ENCODE peak calls at places on chromosomes 7 and 10, in nine cellular contexts. I is osteocyte; C is activated CD4-positive, alpha-beta T cell treated with anti-CD3 and anti-CD28 coated beads for 36 hours; W is non-pigmented ciliary epithelial cell; S is T-helper 1 cell; R is NCI-H446; T is T follicular helper cell; Q is MV-4-11; Y is keratinocyte. D is an unnamed sample.

GRCh38 chr7:124550036-124550435 is 215.6 kb downstream of the GPR37 start:
- DNase-seq in W (no peak), Y (no peak), Q (no peak), S (no peak), C (no peak), I (no peak), T (no peak), R (no peak), D (no peak)

GRCh38 chr7:70463332-70463938 is 668.5 kb upstream of the GALNT17 start:
- DNase-seq in T (no peak), Y (no peak), C (no peak), W (no peak), S (no peak), Q (no peak), I (no peak), R (no peak), D (no peak)

GRCh38 chr10:125691160-125691981 is 8.4 kb upstream of the TEX36 start:
- DNase-seq in S (no peak), R (no peak), C (no peak), I (no peak), Y (no peak), W (peak; percentile 65), Q (no peak), T (no peak), D (no peak)

GRCh38 chr10:128186959-128187787 is 61.0 kb upstream of the MKI67 start:
- DNase-seq in Q (no peak), T (no peak), R (no peak), W (no peak), Y (no peak), C (peak; percentile 42), I (peak; percentile 59), S (no peak), D (no peak)

GRCh38 chr10:79247373-79248137 is 99.7 kb upstream of the PPIF start:
- DNase-seq in R (no peak), W (no peak), S (no peak), Q (no peak), C (peak; percentile 60), I (no peak), T (no peak), Y (no peak), D (no peak)

GRCh38 chr10:123385508-123385907 is 231.3 kb downstream of the BUB3 start:
- DNase-seq in W (no peak), S (no peak), Q (peak; percentile 33), Y (no peak), I (no peak), T (no peak), R (no peak), C (no peak), D (no peak)

GRCh38 chr7:17690030-17690429 is 250.3 kb downstream of the SNX13 start:
- DNase-seq in T (no peak), Y (no peak), I (no peak), S (no peak), Q (peak; percentile 98), C (no peak), R (no peak), W (peak; percentile 93), D (no peak)

GRCh38 chr7:83640240-83640639 is 8.7 kb downstream of the SEMA3E start:
- DNase-seq in C (no peak), Y (no peak), Q (no peak), R (no peak), W (no peak), I (no peak), T (no peak), S (no peak), D (no peak)

GRCh38 chr10:132266594-132267161 is 41.1 kb downstream of the STK32C start:
- DNase-seq in R (no peak), C (peak; percentile 25), W (no peak), Y (no peak), Q (no peak), T (no peak), S (no peak), I (no peak), D (no peak)

GRCh38 chr10:122386514-122386913 is 12.0 kb downstream of the PLEKHA1 start:
- DNase-seq in Q (no peak), R (no peak), T (no peak), I (no peak), W (no peak), C (no peak), Y (no peak), S (no peak), D (no peak)

GRCh38 chr7:116630357-116630756 is 41.6 kb upstream of the MET start:
- DNase-seq in R (no peak), S (no peak), Q (no peak), I (no peak), C (no peak), W (no peak), Y (no peak), T (no peak), D (no peak)

GRCh38 chr7:137445998-137446397 is 102.5 kb upstream of the PTN start:
- DNase-seq in W (no peak), Q (no peak), S (no peak), I (no peak), R (no peak), Y (no peak), C (no peak), T (no peak), D (no peak)

GRCh38 chr7:74101061-74101681 is 17.6 kb downstream of the LIMK1 start:
- DNase-seq in S (no peak), T (no peak), Q (peak; percentile 13), Y (no peak), W (no peak), C (no peak), I (no peak), R (no peak), D (peak; percentile 75)

GRCh38 chr10:58919927-58920654 is 256.4 kb upstream of the PHYHIPL start:
- DNase-seq in I (no peak), T (no peak), C (no peak), W (peak; percentile 65), S (no peak), Y (peak; percentile 58), R (no peak), Q (no peak), D (no peak)

GRCh38 chr7:121909721-121910359 is 36.9 kb downstream of the PTPRZ1 start:
- DNase-seq in W (no peak), C (no peak), I (no peak), R (no peak), T (no peak), Q (no peak), Y (no peak), S (no peak), D (no peak)

GRCh38 chr10:6348091-6348862 is 145.5 kb downstream of the PFKFB3 start:
- DNase-seq in S (peak; percentile 65), Y (no peak), T (peak; percentile 79), C (peak; percentile 94), W (no peak), R (no peak), Q (peak; percentile 98), I (peak; percentile 49), D (no peak)

D was measured in sigmoid colon.